ENCODE peak calls at places on chromosomes 3 and 15, in ten cellular contexts. One of them, this sample, is unnamed.

GRCh38 chr3:67495751-67496150 is 158.7 kb downstream of the SUCLG2 start:
- DNase-seq in GM06990: no peak
- DNase-seq in DMS79 treated with DMSO at 0.1 percent for 48 hours: no peak
- DNase-seq in glutamatergic neuron: no peak
- DNase-seq in lung microvascular endothelial cell: peak
- DNase-seq in breast epithelium: no peak
- DNase-seq in cardiac muscle cell: peak
- DNase-seq in NCI-H345: no peak
- DNase-seq in NCI-H510A treated with DMSO at 0.1 percent for 48 hours: no peak
- DNase-seq in T-helper 2 cell: no peak
- DNase-seq in this sample: no peak

GRCh38 chr3:4462641-4463040 is 4.4 kb downstream of the SUMF1 start:
- DNase-seq in GM06990: no peak
- DNase-seq in DMS79 treated with DMSO at 0.1 percent for 48 hours: no peak
- DNase-seq in glutamatergic neuron: no peak
- DNase-seq in lung microvascular endothelial cell: no peak
- DNase-seq in breast epithelium: no peak
- DNase-seq in cardiac muscle cell: no peak
- DNase-seq in NCI-H345: no peak
- DNase-seq in NCI-H510A treated with DMSO at 0.1 percent for 48 hours: no peak
- DNase-seq in T-helper 2 cell: no peak
- DNase-seq in this sample: no peak

GRCh38 chr3:54733615-54734014 is 194.2 kb downstream of the LRTM1 start:
- DNase-seq in GM06990: no peak
- DNase-seq in DMS79 treated with DMSO at 0.1 percent for 48 hours: no peak
- DNase-seq in glutamatergic neuron: no peak
- DNase-seq in lung microvascular endothelial cell: no peak
- DNase-seq in breast epithelium: no peak
- DNase-seq in cardiac muscle cell: no peak
- DNase-seq in NCI-H345: no peak
- DNase-seq in NCI-H510A treated with DMSO at 0.1 percent for 48 hours: no peak
- DNase-seq in T-helper 2 cell: no peak
- DNase-seq in this sample: no peak

GRCh38 chr3:143182861-143183667 is 63.5 kb downstream of the CHST2 start:
- DNase-seq in GM06990: no peak
- DNase-seq in DMS79 treated with DMSO at 0.1 percent for 48 hours: no peak
- DNase-seq in glutamatergic neuron: no peak
- DNase-seq in lung microvascular endothelial cell: no peak
- DNase-seq in breast epithelium: no peak
- DNase-seq in cardiac muscle cell: no peak
- DNase-seq in NCI-H345: no peak
- DNase-seq in NCI-H510A treated with DMSO at 0.1 percent for 48 hours: no peak
- DNase-seq in T-helper 2 cell: no peak
- DNase-seq in this sample: no peak

GRCh38 chr15:64747578-64747977 is 27.8 kb downstream of the RBPMS2 start:
- DNase-seq in GM06990: no peak
- DNase-seq in DMS79 treated with DMSO at 0.1 percent for 48 hours: no peak
- DNase-seq in glutamatergic neuron: no peak
- DNase-seq in lung microvascular endothelial cell: no peak
- DNase-seq in breast epithelium: no peak
- DNase-seq in cardiac muscle cell: no peak
- DNase-seq in NCI-H345: no peak
- DNase-seq in NCI-H510A treated with DMSO at 0.1 percent for 48 hours: no peak
- DNase-seq in T-helper 2 cell: no peak
- DNase-seq in this sample: no peak

GRCh38 chr3:125470671-125471070 is 49.3 kb downstream of the SNX4 start:
- DNase-seq in GM06990: no peak
- DNase-seq in DMS79 treated with DMSO at 0.1 percent for 48 hours: no peak
- DNase-seq in glutamatergic neuron: no peak
- DNase-seq in lung microvascular endothelial cell: no peak
- DNase-seq in breast epithelium: no peak
- DNase-seq in cardiac muscle cell: no peak
- DNase-seq in NCI-H345: no peak
- DNase-seq in NCI-H510A treated with DMSO at 0.1 percent for 48 hours: no peak
- DNase-seq in T-helper 2 cell: no peak
- DNase-seq in this sample: no peak

GRCh38 chr15:62745621-62746180 is 296.8 kb upstream of the TPM1 start:
- DNase-seq in GM06990: no peak
- DNase-seq in DMS79 treated with DMSO at 0.1 percent for 48 hours: no peak
- DNase-seq in glutamatergic neuron: no peak
- DNase-seq in lung microvascular endothelial cell: no peak
- DNase-seq in breast epithelium: no peak
- DNase-seq in cardiac muscle cell: no peak
- DNase-seq in NCI-H345: no peak
- DNase-seq in NCI-H510A treated with DMSO at 0.1 percent for 48 hours: no peak
- DNase-seq in T-helper 2 cell: no peak
- DNase-seq in this sample: no peak

GRCh38 chr3:194928183-194928736 is 242.6 kb downstream of the FAM43A start:
- DNase-seq in GM06990: no peak
- DNase-seq in DMS79 treated with DMSO at 0.1 percent for 48 hours: no peak
- DNase-seq in glutamatergic neuron: no peak
- DNase-seq in lung microvascular endothelial cell: peak
- DNase-seq in breast epithelium: no peak
- DNase-seq in cardiac muscle cell: peak
- DNase-seq in NCI-H345: no peak
- DNase-seq in NCI-H510A treated with DMSO at 0.1 percent for 48 hours: no peak
- DNase-seq in T-helper 2 cell: no peak
- DNase-seq in this sample: no peak

GRCh38 chr3:127888564-127889107 is 26.4 kb upstream of the KBTBD12 start:
- DNase-seq in GM06990: no peak
- DNase-seq in DMS79 treated with DMSO at 0.1 percent for 48 hours: no peak
- DNase-seq in glutamatergic neuron: peak
- DNase-seq in lung microvascular endothelial cell: no peak
- DNase-seq in breast epithelium: no peak
- DNase-seq in cardiac muscle cell: no peak
- DNase-seq in NCI-H345: no peak
- DNase-seq in NCI-H510A treated with DMSO at 0.1 percent for 48 hours: no peak
- DNase-seq in T-helper 2 cell: no peak
- DNase-seq in this sample: no peak

GRCh38 chr3:125622381-125622788 is 27.1 kb upstream of the OSBPL11 start:
- DNase-seq in GM06990: no peak
- DNase-seq in DMS79 treated with DMSO at 0.1 percent for 48 hours: no peak
- DNase-seq in glutamatergic neuron: no peak
- DNase-seq in lung microvascular endothelial cell: no peak
- DNase-seq in breast epithelium: no peak
- DNase-seq in cardiac muscle cell: no peak
- DNase-seq in NCI-H345: no peak
- DNase-seq in NCI-H510A treated with DMSO at 0.1 percent for 48 hours: peak
- DNase-seq in T-helper 2 cell: no peak
- DNase-seq in this sample: no peak

GRCh38 chr15:98858610-98859023 is 149.0 kb downstream of the PGPEP1L start:
- DNase-seq in GM06990: no peak
- DNase-seq in DMS79 treated with DMSO at 0.1 percent for 48 hours: no peak
- DNase-seq in glutamatergic neuron: no peak
- DNase-seq in lung microvascular endothelial cell: peak
- DNase-seq in breast epithelium: no peak
- DNase-seq in cardiac muscle cell: no peak
- DNase-seq in NCI-H345: no peak
- DNase-seq in NCI-H510A treated with DMSO at 0.1 percent for 48 hours: no peak
- DNase-seq in T-helper 2 cell: no peak
- DNase-seq in this sample: no peak

GRCh38 chr3:147361671-147362420 is 44.5 kb downstream of the ZIC4 start:
- DNase-seq in GM06990: no peak
- DNase-seq in DMS79 treated with DMSO at 0.1 percent for 48 hours: peak
- DNase-seq in glutamatergic neuron: peak
- DNase-seq in lung microvascular endothelial cell: peak
- DNase-seq in breast epithelium: no peak
- DNase-seq in cardiac muscle cell: peak
- DNase-seq in NCI-H345: no peak
- DNase-seq in NCI-H510A treated with DMSO at 0.1 percent for 48 hours: no peak
- DNase-seq in T-helper 2 cell: no peak
- DNase-seq in this sample: no peak

GRCh38 chr3:121894191-121894990 is at the start of gene SLC15A2:
- DNase-seq in GM06990: no peak
- DNase-seq in DMS79 treated with DMSO at 0.1 percent for 48 hours: no peak
- DNase-seq in glutamatergic neuron: no peak
- DNase-seq in lung microvascular endothelial cell: no peak
- DNase-seq in breast epithelium: no peak
- DNase-seq in cardiac muscle cell: peak
- DNase-seq in NCI-H345: no peak
- DNase-seq in NCI-H510A treated with DMSO at 0.1 percent for 48 hours: no peak
- DNase-seq in T-helper 2 cell: no peak
- DNase-seq in this sample: no peak

GRCh38 chr3:194536883-194537637 is 50.3 kb upstream of the ATP13A3 start:
- DNase-seq in GM06990: no peak
- DNase-seq in DMS79 treated with DMSO at 0.1 percent for 48 hours: peak
- DNase-seq in glutamatergic neuron: no peak
- DNase-seq in lung microvascular endothelial cell: peak
- DNase-seq in breast epithelium: peak
- DNase-seq in cardiac muscle cell: no peak
- DNase-seq in NCI-H345: peak
- DNase-seq in NCI-H510A treated with DMSO at 0.1 percent for 48 hours: peak
- DNase-seq in T-helper 2 cell: no peak
- DNase-seq in this sample: no peak

GRCh38 chr3:134879991-134880390 is 84.9 kb downstream of the EPHB1 start:
- DNase-seq in GM06990: no peak
- DNase-seq in DMS79 treated with DMSO at 0.1 percent for 48 hours: no peak
- DNase-seq in glutamatergic neuron: no peak
- DNase-seq in lung microvascular endothelial cell: no peak
- DNase-seq in breast epithelium: no peak
- DNase-seq in cardiac muscle cell: no peak
- DNase-seq in NCI-H345: peak
- DNase-seq in NCI-H510A treated with DMSO at 0.1 percent for 48 hours: peak
- DNase-seq in T-helper 2 cell: no peak
- DNase-seq in this sample: no peak

GRCh38 chr3:156723182-156723619 is 48.8 kb downstream of the TIPARP start:
- DNase-seq in GM06990: no peak
- DNase-seq in DMS79 treated with DMSO at 0.1 percent for 48 hours: no peak
- DNase-seq in glutamatergic neuron: no peak
- DNase-seq in lung microvascular endothelial cell: no peak
- DNase-seq in breast epithelium: no peak
- DNase-seq in cardiac muscle cell: no peak
- DNase-seq in NCI-H345: no peak
- DNase-seq in NCI-H510A treated with DMSO at 0.1 percent for 48 hours: no peak
- DNase-seq in T-helper 2 cell: no peak
- DNase-seq in this sample: no peak

GRCh38 chr15:70062321-70062956 is 35.3 kb downstream of the TLE3 start:
- DNase-seq in GM06990: no peak
- DNase-seq in DMS79 treated with DMSO at 0.1 percent for 48 hours: peak
- DNase-seq in glutamatergic neuron: peak
- DNase-seq in lung microvascular endothelial cell: peak
- DNase-seq in breast epithelium: peak
- DNase-seq in cardiac muscle cell: peak
- DNase-seq in NCI-H345: peak
- DNase-seq in NCI-H510A treated with DMSO at 0.1 percent for 48 hours: peak
- DNase-seq in T-helper 2 cell: no peak
- DNase-seq in this sample: no peak

GRCh38 chr3:177746259-177747021 is 549.2 kb upstream of the TBL1XR1 start:
- DNase-seq in GM06990: no peak
- DNase-seq in DMS79 treated with DMSO at 0.1 percent for 48 hours: no peak
- DNase-seq in glutamatergic neuron: no peak
- DNase-seq in lung microvascular endothelial cell: no peak
- DNase-seq in breast epithelium: no peak
- DNase-seq in cardiac muscle cell: peak
- DNase-seq in NCI-H345: no peak
- DNase-seq in NCI-H510A treated with DMSO at 0.1 percent for 48 hours: no peak
- DNase-seq in T-helper 2 cell: no peak
- DNase-seq in this sample: no peak

GRCh38 chr3:15646924-15647511 is 45.5 kb downstream of the BTD start:
- DNase-seq in GM06990: no peak
- DNase-seq in DMS79 treated with DMSO at 0.1 percent for 48 hours: no peak
- DNase-seq in glutamatergic neuron: no peak
- DNase-seq in lung microvascular endothelial cell: peak
- DNase-seq in breast epithelium: peak
- DNase-seq in cardiac muscle cell: peak
- DNase-seq in NCI-H345: no peak
- DNase-seq in NCI-H510A treated with DMSO at 0.1 percent for 48 hours: no peak
- DNase-seq in T-helper 2 cell: no peak
- DNase-seq in this sample: no peak

GRCh38 chr3:129439381-129439816 is 349 bp downstream of the MBD4 start:
- DNase-seq in GM06990: no peak
- DNase-seq in DMS79 treated with DMSO at 0.1 percent for 48 hours: peak
- DNase-seq in glutamatergic neuron: no peak
- DNase-seq in lung microvascular endothelial cell: peak
- DNase-seq in breast epithelium: no peak
- DNase-seq in cardiac muscle cell: no peak
- DNase-seq in NCI-H345: no peak
- DNase-seq in NCI-H510A treated with DMSO at 0.1 percent for 48 hours: peak
- DNase-seq in T-helper 2 cell: peak
- DNase-seq in this sample: peak